ENCODE peak calls at places on chromosome 10, in seven cellular contexts. K is substantia nigra; M is neural crest cell; J is hepatocyte; U is HTR-8/SVneo; B is effector memory CD8-positive, alpha-beta T cell; S is iris pigment epithelial cell. N is an unnamed sample.

GRCh38 chr10:7484456-7485266 is 73.8 kb upstream of the SFMBT2 start:
- DNase-seq in M (no peak), S (no peak), B (peak), J (no peak), U (no peak), K (no peak), N (peak)

GRCh38 chr10:26269754-26270153 is 53.2 kb downstream of the GAD2 start:
- DNase-seq in U (peak), S (peak), M (peak), B (no peak), K (no peak), J (peak), N (no peak)

GRCh38 chr10:7408003-7408493 is 2.8 kb downstream of the SFMBT2 start:
- DNase-seq in M (peak), K (no peak), B (peak), U (no peak), J (peak), S (no peak), N (peak)

GRCh38 chr10:22648547-22648961 is 65.8 kb downstream of the PIP4K2A start:
- DNase-seq in M (no peak), K (no peak), S (peak), B (no peak), J (no peak), U (peak), N (no peak)

GRCh38 chr10:17516376-17516775 is 62.0 kb upstream of the ST8SIA6 start:
- DNase-seq in B (no peak), S (no peak), J (no peak), U (no peak), K (no peak), M (no peak), N (no peak)

GRCh38 chr10:19977097-19977521 is 160.9 kb downstream of the PLXDC2 start:
- DNase-seq in B (no peak), J (no peak), U (no peak), K (no peak), M (no peak), S (peak), N (no peak)

GRCh38 chr10:132640326-132641125 is 102.9 kb downstream of the INPP5A start:
- DNase-seq in J (no peak), U (no peak), K (no peak), B (no peak), M (no peak), S (no peak), N (no peak)

GRCh38 chr10:99633832-99634231 is 13.6 kb upstream of the SLC25A28 start:
- DNase-seq in U (no peak), J (no peak), K (no peak), S (no peak), B (no peak), M (no peak), N (no peak)

GRCh38 chr10:79300711-79301110 is 46.6 kb upstream of the PPIF start:
- DNase-seq in S (no peak), B (no peak), K (no peak), M (no peak), U (no peak), J (no peak), N (no peak)

GRCh38 chr10:119139464-119140067 is 25.9 kb downstream of the SFXN4 start:
- DNase-seq in M (peak), K (no peak), B (peak), U (peak), S (peak), J (no peak), N (peak)

GRCh38 chr10:46559231-46559671 is 2.8 kb upstream of the GPRIN2 start:
- DNase-seq in M (peak), K (no peak), J (no peak), U (no peak), S (no peak), B (peak), N (peak)

GRCh38 chr10:1939016-1939415 is 201.7 kb upstream of the ADARB2 start:
- DNase-seq in J (no peak), K (no peak), M (no peak), B (no peak), U (no peak), S (no peak), N (no peak)

GRCh38 chr10:85225311-85225710 is 896.9 kb downstream of the CCSER2 start:
- DNase-seq in U (no peak), J (no peak), B (no peak), K (no peak), S (no peak), M (no peak), N (no peak)

GRCh38 chr10:28920091-28920490 is 242.8 kb downstream of the BAMBI start:
- DNase-seq in K (no peak), S (no peak), B (no peak), J (no peak), M (no peak), U (no peak), N (no peak)

GRCh38 chr10:58486821-58487220 is 25.9 kb upstream of the BICC1 start:
- DNase-seq in M (no peak), S (no peak), K (no peak), J (no peak), U (no peak), B (no peak), N (no peak)

GRCh38 chr10:114547466-114547865 is 110.6 kb downstream of the ABLIM1 start:
- DNase-seq in S (no peak), K (no peak), J (no peak), M (no peak), B (no peak), U (no peak), N (no peak)

GRCh38 chr10:6231730-6232129 is 29.0 kb downstream of the PFKFB3 start:
- DNase-seq in K (no peak), U (no peak), B (no peak), M (no peak), S (no peak), J (no peak), N (no peak)

GRCh38 chr10:103692421-103693069 is 162.8 kb downstream of the SH3PXD2A start:
- DNase-seq in K (no peak), J (no peak), B (peak), S (no peak), U (no peak), M (no peak), N (no peak)

GRCh38 chr10:102648889-102649752 is 4.8 kb downstream of the TRIM8 start:
- DNase-seq in J (no peak), K (no peak), B (peak), S (no peak), M (peak), U (no peak), N (no peak)

GRCh38 chr10:115171392-115171960 is 78.3 kb downstream of the ATRNL1 start:
- DNase-seq in K (no peak), B (no peak), M (no peak), U (peak), S (peak), J (peak), N (no peak)

GRCh38 chr10:46299531-46300366 is 13.0 kb downstream of the ANTXRL start:
- DNase-seq in B (no peak), U (no peak), J (no peak), K (no peak), M (no peak), S (no peak), N (no peak)

GRCh38 chr10:48493083-48493871 is 111.6 kb downstream of the ARHGAP22 start:
- DNase-seq in B (no peak), J (no peak), K (no peak), U (no peak), S (no peak), M (no peak), N (peak)

GRCh38 chr10:121843379-121843778 is 84.5 kb downstream of the ATE1 start:
- DNase-seq in M (no peak), B (no peak), U (no peak), J (no peak), K (no peak), S (no peak), N (no peak)

GRCh38 chr10:119658274-119658673 is 7.1 kb downstream of the BAG3 start:
- DNase-seq in S (peak), K (no peak), M (no peak), U (peak), J (peak), B (no peak), N (no peak)

GRCh38 chr10:72550239-72550638 is 75.6 kb downstream of the MICU1 start:
- DNase-seq in B (no peak), M (no peak), J (no peak), K (no peak), U (no peak), S (no peak), N (no peak)

GRCh38 chr10:114548662-114549061 is 109.4 kb downstream of the ABLIM1 start:
- DNase-seq in S (peak), U (peak), J (peak), K (no peak), M (peak), B (no peak), N (no peak)

GRCh38 chr10:133359554-133359971 is 1.7 kb upstream of the FUOM start:
- DNase-seq in B (no peak), J (peak), U (no peak), K (no peak), M (no peak), S (no peak), N (no peak)

GRCh38 chr10:90344226-90344625 is 513.6 kb downstream of the HTR7 start:
- DNase-seq in J (no peak), S (no peak), B (no peak), M (no peak), U (no peak), K (no peak), N (no peak)

GRCh38 chr10:23702977-23703414 is 264.1 kb downstream of the OTUD1 start:
- DNase-seq in M (peak), J (peak), U (peak), K (no peak), B (no peak), S (peak), N (no peak)

GRCh38 chr10:83848696-83849095 is 290.6 kb upstream of the GHITM start:
- DNase-seq in M (no peak), S (no peak), B (no peak), K (no peak), J (no peak), U (no peak), N (no peak)

N was measured in natural killer cell.